ENCODE peak calls at places on chromosomes 2 and 18, in four cellular contexts. B is dorsolateral prefrontal cortex, Q is Peyer's patch, U is heart left ventricle. G is an unnamed sample.

GRCh38 chr2:11998626-11999378 is 252.4 kb downstream of the LPIN1 start:
- DNase-seq in B (no peak), Q (no peak), U (no peak), G (no peak)

GRCh38 chr2:168626610-168627009 is 170.5 kb downstream of the CERS6 start:
- DNase-seq in B (no peak), Q (no peak), U (no peak), G (no peak)

GRCh38 chr2:178478102-178478441 is 328 bp downstream of the FKBP7 start:
- DNase-seq in B (no peak), Q (no peak), U (no peak), G (no peak)

GRCh38 chr18:41266214-41266613 is 688.8 kb upstream of the PIK3C3 start:
- DNase-seq in B (no peak), Q (no peak), U (no peak), G (no peak)

GRCh38 chr2:217370391-217370790 is 510.5 kb upstream of the TNP1 start:
- DNase-seq in B (no peak), Q (no peak), U (no peak), G (no peak)

GRCh38 chr18:28175047-28175929 is 1.6 kb downstream of the CDH2 start:
- DNase-seq in B (peak; percentile 66), Q (no peak), U (peak; percentile 33), G (peak; percentile 64)

GRCh38 chr2:239371726-239372686 is 28.8 kb downstream of the HDAC4 start:
- DNase-seq in B (no peak), Q (peak; percentile 27), U (no peak), G (no peak)

GRCh38 chr2:239734436-239735005 is 290.6 kb downstream of the NDUFA10 start:
- DNase-seq in B (peak; percentile 16), Q (no peak), U (no peak), G (no peak)

GRCh38 chr2:160142472-160142871 is 57.6 kb downstream of the ITGB6 start:
- DNase-seq in B (no peak), Q (no peak), U (no peak), G (no peak)

GRCh38 chr18:76353046-76353445 is 142.0 kb downstream of the ZNF516 start:
- DNase-seq in B (no peak), Q (no peak), U (no peak), G (no peak)

GRCh38 chr18:9337875-9338274 is 3.3 kb downstream of the TWSG1 start:
- DNase-seq in B (no peak), Q (no peak), U (no peak), G (no peak)

GRCh38 chr18:35178260-35178659 is 62.6 kb upstream of the ZNF397 start:
- DNase-seq in B (no peak), Q (no peak), U (no peak), G (no peak)

GRCh38 chr2:80420530-80421208 is 116.1 kb upstream of the LRRTM1 start:
- DNase-seq in B (no peak), Q (no peak), U (no peak), G (no peak)

GRCh38 chr2:220320326-220320725 is 692.9 kb downstream of the SLC4A3 start:
- DNase-seq in B (no peak), Q (no peak), U (no peak), G (no peak)

GRCh38 chr2:171181067-171182049 is 20.7 kb upstream of the TLK1 start:
- DNase-seq in B (no peak), Q (no peak), U (no peak), G (no peak)

GRCh38 chr2:239186958-239187357 is 213.9 kb downstream of the HDAC4 start:
- DNase-seq in B (no peak), Q (no peak), U (no peak), G (no peak)

GRCh38 chr2:226320073-226320948 is 479.3 kb downstream of the IRS1 start:
- DNase-seq in B (no peak), Q (no peak), U (no peak), G (no peak)

GRCh38 chr18:42413870-42414269 is 458.8 kb downstream of the PIK3C3 start:
- DNase-seq in B (no peak), Q (no peak), U (no peak), G (no peak)

GRCh38 chr2:142980246-142981068 is 103.0 kb downstream of the KYNU start:
- DNase-seq in B (no peak), Q (no peak), U (no peak), G (no peak)

GRCh38 chr18:7152485-7152884 is 34.9 kb upstream of the LAMA1 start:
- DNase-seq in B (no peak), Q (no peak), U (no peak), G (no peak)

GRCh38 chr2:199524689-199525574 is 67.2 kb upstream of the SATB2 start:
- DNase-seq in B (no peak), Q (no peak), U (no peak), G (no peak)

GRCh38 chr18:22285299-22286140 is 116.1 kb downstream of the GATA6 start:
- DNase-seq in B (no peak), Q (no peak), U (no peak), G (no peak)

GRCh38 chr18:48950536-48951447 is at the start of gene SMAD7:
- DNase-seq in B (no peak), Q (no peak), U (no peak), G (no peak)

GRCh38 chr18:57122906-57123510 is 23.9 kb upstream of the BOD1L2 start:
- DNase-seq in B (no peak), Q (no peak), U (no peak), G (no peak)

GRCh38 chr2:65033178-65033577 is 23.0 kb upstream of the CEP68 start:
- DNase-seq in B (no peak), Q (no peak), U (no peak), G (no peak)

GRCh38 chr2:200131307-200131706 is 175.2 kb upstream of the SPATS2L start:
- DNase-seq in B (no peak), Q (no peak), U (no peak), G (no peak)

GRCh38 chr2:40431600-40431955 is 20.3 kb downstream of the SLC8A1 start:
- DNase-seq in B (no peak), Q (no peak), U (no peak), G (no peak)

GRCh38 chr2:124810132-124810531 is 785.0 kb downstream of the CNTNAP5 start:
- DNase-seq in B (no peak), Q (no peak), U (peak; percentile 23), G (peak; percentile 9)
- TF ChIP-seq CTCF in B (no peak), Q (no peak), U (peak; percentile 30), G (peak; percentile 48)

DNA sequence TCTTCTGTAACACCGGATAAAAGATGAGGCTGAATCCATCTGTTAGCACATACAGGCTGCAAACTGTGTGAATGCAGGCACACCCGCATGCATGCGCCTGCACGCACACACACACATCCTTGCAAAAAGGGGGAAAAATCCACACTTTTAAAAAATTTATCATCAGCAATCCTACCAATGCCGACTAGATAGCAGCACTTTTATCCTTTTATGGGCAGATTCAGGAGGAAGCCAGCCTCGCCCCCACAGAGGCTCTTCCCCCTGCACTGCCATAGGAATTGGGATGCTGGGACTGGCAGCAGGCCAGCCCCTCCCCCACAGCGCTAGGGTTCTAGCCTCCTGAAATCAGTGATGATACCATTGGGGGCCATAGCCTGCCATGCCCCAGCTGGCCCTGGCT is 25.6 kb downstream of the CYRIA start:
- DNase-seq in B (no peak), Q (no peak), U (no peak), G (no peak)
- TF ChIP-seq CTCF in B (no peak), Q (no peak), U (no peak), G (no peak)

GRCh38 chr2:9228781-9229469 is 22.3 kb downstream of the ASAP2 start:
- DNase-seq in B (no peak), Q (no peak), U (no peak), G (no peak)

GRCh38 chr2:9229470-9229820 is 22.8 kb downstream of the ASAP2 start:
- DNase-seq in B (no peak), Q (no peak), U (no peak), G (no peak)

GRCh38 chr2:9231291-9232165 is 24.9 kb downstream of the ASAP2 start:
- DNase-seq in B (no peak), Q (no peak), U (no peak), G (no peak)

GRCh38 chr2:9230881-9231280 is 24.3 kb downstream of the ASAP2 start:
- DNase-seq in B (no peak), Q (no peak), U (no peak), G (no peak)

DNA sequence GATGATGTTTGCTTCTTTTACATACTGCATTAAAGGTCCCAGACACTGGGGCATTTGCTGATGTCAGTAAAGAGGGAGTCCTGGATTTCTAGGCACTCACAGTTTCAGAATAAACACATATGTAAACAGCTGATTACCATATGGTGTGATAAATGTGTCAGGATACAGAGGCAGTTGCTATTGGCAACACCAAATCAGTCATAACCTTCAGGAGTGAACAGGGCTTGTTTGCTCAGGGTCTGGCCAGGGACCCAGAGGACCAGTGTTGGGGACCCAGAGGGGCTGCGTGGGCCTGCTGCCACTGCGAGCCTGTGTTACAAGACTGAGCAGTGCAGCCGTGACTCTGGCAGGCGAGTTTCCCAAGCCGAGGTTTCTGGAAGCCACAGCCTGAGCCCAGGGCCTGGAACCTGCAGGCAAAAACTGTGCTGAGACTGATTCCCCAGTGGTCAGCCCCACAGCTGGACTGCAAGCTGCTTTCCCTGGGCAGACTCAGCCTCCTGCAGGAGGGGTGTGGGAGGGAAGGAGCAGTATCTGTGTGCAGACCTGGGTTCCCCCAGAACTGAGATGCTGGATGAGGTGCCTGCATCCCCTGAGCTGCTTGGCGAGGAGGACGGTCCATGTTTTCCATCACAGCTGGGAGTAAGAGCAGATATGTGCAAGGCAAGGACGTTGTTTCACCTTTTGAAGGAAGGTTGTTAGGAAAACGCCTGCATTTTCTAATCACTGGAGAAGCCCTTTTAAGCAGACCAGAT is 23.6 kb downstream of the ASAP2 start:
- DNase-seq in B (peak; percentile 49), Q (no peak), U (peak; percentile 45), G (no peak)
- TF ChIP-seq CTCF in B (no peak), Q (no peak), U (no peak), G (no peak)

DNA sequence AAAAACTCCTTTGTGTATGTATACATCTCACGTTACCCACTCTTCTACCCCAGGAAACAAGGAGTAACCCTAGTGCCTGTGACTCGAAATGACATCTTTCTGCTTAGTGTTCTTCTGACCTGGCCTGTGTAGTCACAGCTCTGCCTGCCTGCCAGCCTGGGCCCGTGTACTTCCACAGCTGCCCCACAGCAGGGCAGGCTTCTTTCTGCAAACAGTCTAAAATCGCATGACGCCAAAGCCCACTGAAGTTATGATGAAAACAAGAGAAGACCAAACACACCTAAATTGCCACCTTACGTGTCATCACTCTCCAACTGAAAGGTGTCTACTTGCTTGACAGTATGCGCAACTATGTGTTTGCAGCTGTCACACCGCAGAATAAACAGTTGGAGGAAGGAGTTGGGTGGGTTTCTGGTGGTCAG is 1.5 kb downstream of the GAREM1 start:
- DNase-seq in B (peak; percentile 71), Q (peak; percentile 59), U (peak; percentile 23), G (no peak)
- TF ChIP-seq CTCF in B (no peak), Q (no peak), U (peak; percentile 14), G (peak; percentile 39)

GRCh38 chr2:181953773-181954537 is 31.7 kb upstream of the PPP1R1C start:
- DNase-seq in B (no peak), Q (no peak), U (peak; percentile 15), G (peak; percentile 58)
- TF ChIP-seq CTCF in B (peak; percentile 40), Q (peak; percentile 52), U (peak; percentile 64), G (peak; percentile 68)